ENCODE peak calls at places on chromosomes 11 and 22, in ten cellular contexts. M is prostate gland; F is astrocyte; N is kidney; U is aorta; I is IMR-90; A is brain microvascular endothelial cell; W is sigmoid colon; K is CD4-positive, CD25-positive, alpha-beta regulatory T cell; O is adrenal gland. L is an unnamed sample. For H3K36me3, the result is how much of the 10 kb centered on the place peaks cover.

GRCh38 chr11:44623321-44623715 is 57.9 kb downstream of the CD82 start:
- DNase-seq in W (peak), F (no peak), U (peak), O (peak), M (peak), I (no peak), K (no peak), A (no peak), N (no peak), L (no peak)

GRCh38 chr11:2566223-2567025 is 121.6 kb downstream of the KCNQ1 start:
- DNase-seq in K (no peak), O (peak), M (no peak), I (no peak), F (no peak), N (peak), W (peak), A (no peak), U (peak), L (no peak)

GRCh38 chr11:8989411-8989810 is 14.4 kb downstream of the NRIP3 start:
- DNase-seq in F (peak), W (no peak), M (no peak), U (no peak), I (peak), A (no peak), N (no peak), O (no peak), K (no peak), L (peak)

GRCh38 chr11:84212467-84213390 is 926.6 kb upstream of the CCDC90B start:
- DNase-seq in O (no peak), W (no peak), U (no peak), A (no peak), K (no peak), I (no peak), N (peak), F (no peak), M (no peak), L (no peak)

GRCh38 chr11:3632070-3632660 is 9.6 kb downstream of the ART5 start:
- DNase-seq in M (no peak), W (no peak), A (no peak), F (no peak), O (no peak), I (no peak), N (no peak), U (peak), K (no peak), L (no peak)

GRCh38 chr22:38700271-38700788 is 413 bp downstream of the JOSD1 start:
- DNase-seq in A (no peak), F (no peak), I (no peak), O (peak), K (peak), M (no peak), N (peak), U (peak), W (peak), L (no peak)

GRCh38 chr22:44809456-44809855 is 57.1 kb downstream of the ARHGAP8 start:
- DNase-seq in F (no peak), N (peak), A (no peak), M (no peak), U (peak), K (no peak), W (no peak), I (no peak), O (no peak), L (no peak)

GRCh38 chr11:47788181-47788580 is 21.0 kb upstream of the FNBP4 start:
- DNase-seq in M (no peak), U (no peak), N (no peak), F (no peak), W (no peak), K (no peak), A (no peak), O (no peak), I (peak), L (no peak)

GRCh38 chr11:16785520-16786128 is 47.2 kb downstream of the C11orf58 start:
- DNase-seq in U (no peak), A (peak), O (peak), M (peak), F (peak), N (no peak), K (peak), I (peak), W (peak), L (peak)

GRCh38 chr11:123083623-123084029 is 21.7 kb upstream of the HSPA8 start:
- DNase-seq in U (peak), O (peak), N (peak), K (peak), M (peak), I (peak), W (peak), F (peak), A (peak), L (peak)

GRCh38 chr22:40123387-40123786 is 54.3 kb upstream of the TNRC6B start:
- DNase-seq in I (no peak), K (no peak), F (no peak), N (no peak), U (no peak), W (no peak), A (no peak), M (no peak), O (no peak), L (no peak)

GRCh38 chr11:68649851-68650555 is 34.3 kb upstream of the GAL start:
- DNase-seq in N (peak), K (no peak), U (no peak), F (no peak), O (no peak), A (no peak), M (no peak), I (no peak), W (no peak), L (no peak)

GRCh38 chr11:109109150-109109549 is 312.8 kb upstream of the C11orf87 start:
- DNase-seq in W (no peak), K (no peak), M (no peak), F (no peak), A (no peak), O (no peak), I (no peak), N (no peak), U (no peak), L (no peak)

GRCh38 chr11:9639985-9640384 is 23.9 kb upstream of the SWAP70 start:
- DNase-seq in M (no peak), A (no peak), W (no peak), O (peak), U (no peak), F (no peak), N (no peak), I (no peak), K (no peak), L (no peak)

GRCh38 chr11:14905104-14906033 is 13.3 kb upstream of the CYP2R1 start:
- DNase-seq in A (no peak), K (peak), I (peak), M (peak), O (peak), W (peak), N (peak), U (peak), F (peak), L (no peak)

GRCh38 chr22:44392446-44392921 is 79.7 kb upstream of the SHISAL1 start:
- DNase-seq in I (peak), W (peak), U (peak), K (no peak), M (no peak), F (peak), N (peak), O (peak), A (no peak), L (peak)

GRCh38 chr11:34354782-34355181 is 3.0 kb downstream of the ABTB2 start:
- DNase-seq in W (no peak), M (no peak), U (no peak), F (peak), N (no peak), K (no peak), A (no peak), O (no peak), I (peak), L (peak)

GRCh38 chr11:32333335-32333991 is 101.9 kb downstream of the WT1 start:
- DNase-seq in K (peak), U (peak), O (peak), W (peak), I (peak), F (peak), A (peak), N (peak), M (peak), L (peak)

GRCh38 chr11:69403556-69404215 is 77.8 kb upstream of the LINC01488 start:
- DNase-seq in A (peak), N (peak), M (no peak), K (no peak), O (no peak), F (peak), U (no peak), I (peak), W (no peak), L (peak)

GRCh38 chr22:22025320-22026156 is 43.0 kb upstream of the TOP3B start:
- DNase-seq in I (no peak), N (no peak), F (no peak), K (no peak), W (no peak), M (no peak), A (no peak), O (no peak), U (no peak), L (no peak)

GRCh38 chr11:3723014-3723708 is 52.0 kb upstream of the CHRNA10 start:
- DNase-seq in F (peak), O (no peak), U (no peak), A (peak), K (no peak), W (no peak), N (no peak), I (peak), M (no peak), L (peak)

GRCh38 chr22:36267896-36268485 is 15.1 kb downstream of the APOL1 start:
- DNase-seq in K (no peak), W (no peak), O (no peak), N (no peak), A (no peak), U (no peak), F (no peak), I (no peak), M (no peak), L (no peak)

GRCh38 chr11:104256525-104256924 is 92.6 kb upstream of the PDGFD start:
- DNase-seq in A (no peak), N (no peak), M (no peak), O (no peak), K (no peak), W (no peak), I (peak), U (no peak), F (no peak), L (peak)

GRCh38 chr11:15114501-15115475 is at the start of gene INSC:
- DNase-seq in O (no peak), F (no peak), K (no peak), I (peak), A (no peak), M (no peak), N (no peak), W (no peak), U (peak), L (no peak)

GRCh38 chr11:112745958-112746357 is 215.3 kb upstream of the NCAM1 start:
- DNase-seq in A (no peak), I (no peak), F (no peak), U (no peak), N (no peak), W (no peak), M (no peak), K (no peak), O (no peak), L (no peak)

GRCh38 chr11:96187779-96188624 is 155.0 kb downstream of the MAML2 start:
- DNase-seq in U (peak), I (peak), N (no peak), O (peak), A (peak), W (no peak), K (no peak), M (no peak), F (peak), L (peak)

GRCh38 chr11:96186806-96187205 is 156.2 kb downstream of the MAML2 start:
- DNase-seq in A (no peak), N (no peak), I (no peak), F (no peak), O (no peak), K (no peak), W (no peak), U (no peak), M (no peak), L (peak)

GRCh38 chr11:96189351-96189750 is 153.6 kb downstream of the MAML2 start:
- DNase-seq in W (no peak), M (no peak), O (no peak), K (peak), A (no peak), N (no peak), I (no peak), F (no peak), U (no peak), L (no peak)

GRCh38 chr11:96191752-96192151 is 151.2 kb downstream of the MAML2 start:
- DNase-seq in O (no peak), W (no peak), K (no peak), I (peak), F (no peak), U (no peak), N (no peak), M (no peak), A (no peak), L (no peak)

DNA sequence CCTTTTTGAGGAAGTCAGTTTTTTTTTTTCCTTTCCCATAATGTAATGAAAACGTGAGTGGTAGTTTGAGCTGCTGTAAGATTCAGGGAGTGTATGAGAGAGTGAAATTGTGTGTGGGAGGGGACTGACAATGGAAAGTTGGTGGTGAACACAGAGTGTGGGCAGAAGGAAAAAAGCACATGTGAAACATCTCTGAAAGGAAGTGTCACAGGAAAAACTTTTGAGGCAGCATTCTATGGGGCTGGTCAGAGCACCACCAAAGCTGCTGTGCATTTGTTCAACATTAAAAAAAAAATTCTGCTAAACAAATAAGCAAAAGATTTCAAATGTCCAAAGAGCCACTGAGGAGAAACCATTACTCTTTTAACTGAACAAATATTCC is 154.4 kb downstream of the MAML2 start:
- DNase-seq in A (peak), U (no peak), M (no peak), K (no peak), W (no peak), F (peak), N (no peak), I (peak), O (no peak), L (no peak)
- H3K4me3 ChIP-seq in A (no peak), U (no peak), M (no peak), K (no peak), W (no peak), F (peak), N (no peak), I (no peak), O (no peak), L (no peak)

GRCh38 chr22:29141078-29141688 is 64.5 kb upstream of the EMID1 start:
- DNase-seq in O (no peak), W (no peak), I (no peak), K (no peak), N (no peak), A (no peak), M (no peak), U (no peak), F (no peak), L (no peak)

GRCh38 chr22:29142116-29142515 is 63.6 kb upstream of the EMID1 start:
- DNase-seq in K (no peak), U (no peak), O (no peak), M (no peak), N (no peak), A (no peak), F (no peak), I (no peak), W (no peak), L (no peak)

GRCh38 chr22:29139965-29140782 is 65.5 kb upstream of the EMID1 start:
- DNase-seq in I (peak), K (no peak), F (no peak), M (peak), U (no peak), O (no peak), W (no peak), N (no peak), A (no peak), L (no peak)

GRCh38 chr22:29136715-29137700 is 64.2 kb downstream of the KREMEN1 start:
- DNase-seq in F (no peak), W (no peak), K (no peak), M (no peak), A (no peak), N (no peak), U (no peak), I (no peak), O (no peak), L (no peak)

DNA sequence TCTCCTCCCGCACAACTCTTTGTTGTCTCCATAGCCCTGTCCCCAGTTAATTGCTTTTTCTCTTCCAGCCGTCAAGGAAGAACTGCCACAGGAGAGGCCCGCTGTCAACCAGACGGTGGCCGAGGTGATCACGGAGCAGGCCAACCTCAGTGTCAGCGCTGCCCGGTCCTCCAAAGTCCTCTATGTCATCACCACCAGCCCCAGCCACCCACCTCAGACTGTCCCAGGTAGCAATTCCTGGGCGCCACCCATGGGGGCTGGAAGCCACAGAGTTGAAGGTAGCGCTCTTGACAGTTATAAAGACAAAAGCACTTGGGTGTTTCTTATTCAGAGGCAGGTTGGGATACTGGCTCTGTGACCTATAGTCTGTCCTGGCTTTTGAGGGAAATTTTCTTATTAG is 65.7 kb downstream of the KREMEN1 start:
- DNase-seq in I (no peak), W (no peak), K (no peak), F (no peak), O (no peak), U (no peak), A (no peak), M (no peak), N (peak), L (no peak)
- H3K36me3 ChIP-seq in I (under half), W (under half), K (under half), F (under half), O (under half), U (under half), A (under half), M (under half), N (under half), L (under half)

GRCh38 chr11:82586581-82586980 is 147.1 kb downstream of the FAM181B start:
- DNase-seq in W (no peak), K (no peak), I (no peak), U (no peak), N (no peak), F (no peak), A (no peak), M (no peak), O (no peak), L (no peak)
- H3K4me3 ChIP-seq in W (no peak), K (no peak), I (no peak), U (no peak), N (no peak), F (no peak), A (no peak), M (no peak), O (no peak), L (no peak)

GRCh38 chr22:19045094-19045493 is 77.1 kb downstream of the DGCR2 start:
- DNase-seq in W (no peak), K (no peak), N (no peak), M (no peak), U (no peak), I (peak), O (no peak), A (no peak), F (no peak), L (no peak)

GRCh38 chr22:19042285-19043110 is 79.7 kb downstream of the DGCR2 start:
- DNase-seq in F (no peak), M (no peak), U (peak), O (no peak), I (no peak), W (peak), A (no peak), N (peak), K (no peak), L (no peak)

GRCh38 chr22:19044381-19044780 is 77.8 kb downstream of the DGCR2 start:
- DNase-seq in N (peak), U (peak), K (no peak), F (no peak), O (no peak), M (no peak), I (no peak), W (peak), A (no peak), L (no peak)

GRCh38 chr22:19041403-19042074 is 80.7 kb downstream of the DGCR2 start:
- DNase-seq in O (no peak), I (no peak), W (peak), A (no peak), F (no peak), K (no peak), N (peak), M (no peak), U (peak), L (no peak)

DNA sequence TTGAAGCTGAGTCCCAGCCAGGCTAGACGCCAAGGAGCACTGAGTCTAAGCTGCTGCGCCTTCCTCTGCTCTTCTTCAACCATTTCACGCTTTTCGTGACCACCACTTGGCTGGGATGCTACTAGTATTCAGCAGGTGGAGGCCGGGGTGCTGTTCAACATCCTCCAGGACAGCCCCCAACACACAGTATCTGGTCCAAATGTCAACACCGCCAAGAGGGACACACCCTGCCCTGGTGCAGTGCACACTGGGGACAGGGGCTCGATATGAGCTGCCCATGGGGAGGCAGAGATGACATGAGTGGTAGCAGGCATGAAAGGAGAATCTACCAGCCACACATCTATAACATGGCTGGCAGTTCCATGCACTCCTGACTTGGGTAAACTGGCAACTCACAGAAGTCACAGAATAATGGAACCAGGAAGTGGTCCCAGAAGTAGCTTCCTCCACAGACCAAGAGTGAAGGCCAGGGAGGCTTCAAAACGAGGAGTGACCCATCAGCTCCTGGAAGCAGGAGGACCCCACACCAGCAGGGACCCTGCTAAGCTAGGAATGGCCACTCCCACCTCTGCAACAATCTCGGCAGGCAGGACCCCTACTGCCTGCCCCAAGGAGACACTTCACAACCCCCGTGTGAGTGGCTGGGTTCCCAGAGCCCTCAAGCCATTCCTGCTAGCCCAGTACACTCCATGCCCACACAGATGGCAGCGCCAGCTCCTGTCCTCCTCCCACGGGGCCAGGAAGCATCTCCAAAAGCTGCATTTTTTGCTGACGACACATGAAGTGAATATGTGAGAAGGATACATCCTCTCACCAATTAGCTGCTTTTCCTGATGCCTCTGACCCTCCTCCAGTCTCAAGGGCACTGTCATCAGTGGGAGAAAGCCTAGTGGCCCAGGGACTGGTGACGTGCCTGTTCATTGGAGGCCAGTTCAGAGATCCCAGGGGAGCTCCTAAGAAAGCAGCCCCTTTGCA is 78.8 kb downstream of the DGCR2 start:
- DNase-seq in U (peak), I (peak), W (peak), O (peak), K (no peak), A (no peak), N (peak), M (no peak), F (no peak), L (no peak)
- H3K36me3 ChIP-seq in U (under half), I (half or more), W (half or more), O (half or more), K (half or more), A (half or more), N (half or more), M (under half), F (under half), L (under half)

GRCh38 chr11:128518493-128519207 is 68.7 kb downstream of the ETS1 start:
- DNase-seq in N (no peak), I (no peak), M (no peak), W (no peak), K (peak), O (no peak), A (no peak), F (no peak), U (no peak), L (no peak)
- H3K4me3 ChIP-seq in N (peak), I (peak), M (no peak), W (peak), K (peak), O (peak), A (peak), F (peak), U (no peak), L (no peak)

L was measured in bronchial epithelial cell.